ENCODE peak calls at places on chromosome 14, in eight cellular contexts. Z is uterus, S is astrocyte of the cerebellum, C is right lobe of liver, N is heart right ventricle, W is endodermal cell, O is fibroblast of lung, I is lower leg skin. Y is an unnamed sample.

GRCh38 chr14:71665157-71665556 is 267.1 kb upstream of the RGS6 start:
- DNase-seq in S (peak), I (no peak), O (peak), Z (no peak), N (no peak), W (no peak), C (no peak), Y (peak)

GRCh38 chr14:28057286-28058011 is 709.1 kb upstream of the FOXG1 start:
- DNase-seq in N (no peak), C (no peak), I (no peak), S (no peak), Z (no peak), W (no peak), O (no peak), Y (peak)

GRCh38 chr14:96081767-96082400 is 42.7 kb downstream of the C14orf132 start:
- DNase-seq in O (no peak), N (no peak), S (no peak), Z (no peak), C (no peak), W (no peak), I (no peak), Y (no peak)

GRCh38 chr14:59819446-59820088 is 51.0 kb downstream of the RTN1 start:
- DNase-seq in S (no peak), O (no peak), Z (no peak), N (no peak), I (no peak), C (no peak), W (no peak), Y (no peak)

GRCh38 chr14:70021548-70021947 is 142.3 kb downstream of the SMOC1 start:
- DNase-seq in W (no peak), N (no peak), C (no peak), Z (no peak), O (no peak), S (no peak), I (no peak), Y (no peak)

GRCh38 chr14:93956514-93957332 is 19.6 kb downstream of the ASB2 start:
- DNase-seq in C (no peak), N (peak), W (no peak), I (no peak), Z (no peak), S (no peak), O (no peak), Y (no peak)

GRCh38 chr14:61891251-61891650 is 129.0 kb downstream of the SNAPC1 start:
- DNase-seq in C (no peak), I (no peak), W (no peak), S (no peak), N (no peak), Z (no peak), O (peak), Y (peak)

GRCh38 chr14:57865450-57866198 is at the start of gene SLC35F4:
- DNase-seq in N (no peak), Z (no peak), S (no peak), W (peak), C (no peak), O (peak), I (no peak), Y (peak)

GRCh38 chr14:64654072-64654899 is 49.9 kb upstream of the PLEKHG3 start:
- DNase-seq in O (peak), W (no peak), C (no peak), I (no peak), Z (no peak), N (no peak), S (peak), Y (peak)

GRCh38 chr14:99067141-99067920 is 204.7 kb downstream of the BCL11B start:
- DNase-seq in W (no peak), Z (no peak), N (no peak), O (no peak), I (peak), S (no peak), C (no peak), Y (no peak)

GRCh38 chr14:60922050-60922449 is 58.8 kb downstream of the TRMT5 start:
- DNase-seq in C (no peak), I (no peak), O (peak), N (no peak), W (no peak), Z (no peak), S (no peak), Y (no peak)

GRCh38 chr14:53620325-53620716 is 336.3 kb downstream of the BMP4 start:
- DNase-seq in O (peak), I (no peak), W (no peak), Z (no peak), N (no peak), C (no peak), S (peak), Y (no peak)

GRCh38 chr14:76947078-76947837 is 81.2 kb downstream of the IRF2BPL start:
- DNase-seq in I (peak), O (peak), Z (peak), N (peak), W (peak), S (peak), C (peak), Y (peak)
- TF ChIP-seq CTCF in I (no peak), O (peak), Z (peak), N (peak), W (peak), S (peak), C (peak), Y (peak)

DNA sequence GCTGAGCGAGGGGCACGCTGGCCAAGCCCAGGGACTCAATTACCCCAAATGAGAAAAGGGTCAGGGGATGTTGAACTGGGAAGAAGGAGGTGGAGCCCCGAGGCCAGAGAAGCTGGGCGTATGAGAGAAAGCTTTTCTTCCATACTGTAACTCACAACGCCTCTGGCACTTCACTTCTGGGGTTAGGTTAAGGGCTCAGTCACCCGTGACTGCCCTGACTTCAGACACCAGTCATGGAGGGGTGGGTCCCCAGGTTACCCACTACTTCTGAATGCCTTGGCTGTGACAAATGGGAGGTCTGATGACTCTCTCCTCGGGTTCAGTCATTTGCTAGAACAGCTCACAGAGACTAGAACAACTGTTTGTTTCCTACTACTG is 5.5 kb upstream of the GPR132 start:
- DNase-seq in I (no peak), Z (no peak), N (no peak), W (no peak), S (no peak), C (no peak), O (no peak), Y (no peak)
- H3K4me3 ChIP-seq in I (no peak), Z (no peak), N (no peak), W (no peak), S (no peak), C (no peak), O (no peak), Y (no peak)

GRCh38 chr14:55255979-55256378 is 15.2 kb upstream of the FBXO34 start:
- DNase-seq in Z (no peak), I (no peak), W (no peak), S (no peak), O (no peak), N (no peak), C (no peak), Y (no peak)
- TF ChIP-seq CTCF in Z (no peak), I (no peak), W (no peak), S (no peak), O (no peak), N (no peak), C (no peak), Y (no peak)

GRCh38 chr14:92924247-92924646 is 1.3 kb downstream of the CHGA start:
- DNase-seq in I (no peak), W (no peak), C (no peak), O (no peak), S (no peak), Z (no peak), N (no peak), Y (no peak)
- H3K4me3 ChIP-seq in I (no peak), W (no peak), C (no peak), O (no peak), S (no peak), Z (no peak), N (no peak), Y (no peak)

GRCh38 chr14:79044894-79045624 is 874.9 kb downstream of the NRXN3 start:
- DNase-seq in N (no peak), S (peak), C (no peak), W (peak), Z (peak), O (peak), I (no peak), Y (peak)
- TF ChIP-seq CTCF in N (no peak), S (no peak), C (no peak), W (no peak), Z (no peak), O (no peak), I (no peak), Y (no peak)

DNA sequence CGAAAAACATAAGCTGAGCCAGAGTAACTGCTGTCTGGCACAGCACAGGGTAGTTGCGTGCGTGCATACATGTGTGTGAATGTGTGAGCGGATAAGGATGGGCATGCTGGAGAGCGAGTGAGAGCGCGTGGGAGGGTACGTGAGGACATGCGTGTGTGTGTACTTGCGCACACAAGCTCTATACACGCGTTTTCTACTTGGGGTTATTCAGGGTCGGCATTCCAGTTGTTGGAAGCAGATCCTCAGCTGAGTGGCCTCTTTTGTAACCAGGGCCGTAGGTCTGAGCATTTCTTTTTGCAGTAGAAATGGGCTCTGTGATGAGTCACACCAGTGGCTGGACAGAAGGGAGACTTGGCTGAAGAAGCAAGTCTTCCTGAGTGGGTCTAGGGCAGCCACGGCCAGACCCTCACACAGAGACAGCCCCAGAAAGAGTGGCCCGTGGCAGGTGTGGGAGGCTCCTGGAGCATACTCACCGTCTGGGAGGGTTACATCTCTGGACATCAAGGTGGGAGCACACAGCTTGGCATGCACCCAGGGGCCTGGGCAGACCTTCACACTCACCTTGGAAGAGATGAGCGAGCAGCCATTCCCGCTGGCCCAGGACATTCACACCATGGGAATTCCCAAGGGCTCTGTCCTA is 78.0 kb downstream of the LRRC74A start:
- DNase-seq in Z (peak), N (peak), C (no peak), W (no peak), O (peak), S (peak), I (no peak), Y (peak)
- H3K4me3 ChIP-seq in Z (no peak), N (no peak), C (no peak), W (no peak), O (no peak), S (no peak), I (no peak), Y (no peak)

Y was measured in cardiac fibroblast.